ENCODE peak calls at places on chromosomes 3 and 15, in ten cellular contexts. C is cardiac muscle cell; K is heart left ventricle; F is effector memory CD4-positive, alpha-beta T cell; P is tibial nerve; M is CD4-positive, CD25-positive, alpha-beta regulatory T cell; I is left lung; G is fibroblast of lung; V is A549; U is left ventricle myocardium inferior. O is an unnamed sample.

GRCh38 chr3:8608791-8609171 is 35.8 kb downstream of the SSUH2 start:
- DNase-seq in U (no peak), V (no peak), P (no peak), F (no peak), I (no peak), C (no peak), G (no peak), K (no peak), M (no peak), O (no peak)

GRCh38 chr3:65483475-65483874 is 555.2 kb downstream of the MAGI1 start:
- DNase-seq in F (no peak), C (peak; percentile 82), P (peak; percentile 28), V (no peak), K (peak; percentile 83), M (no peak), G (peak; percentile 8), I (no peak), U (peak; percentile 74), O (no peak)

GRCh38 chr15:39966521-39966920 is 32.6 kb downstream of the EIF2AK4 start:
- DNase-seq in U (no peak), C (no peak), F (no peak), M (no peak), G (no peak), P (no peak), V (no peak), I (no peak), K (no peak), O (no peak)

GRCh38 chr3:130258532-130258952 is 86.9 kb upstream of the COL6A5 start:
- DNase-seq in V (no peak), G (peak; percentile 56), F (no peak), C (no peak), I (no peak), P (peak; percentile 9), U (peak; percentile 38), M (no peak), K (peak; percentile 25), O (no peak)

GRCh38 chr15:37520882-37521281 is 413.6 kb upstream of the TMCO5A start:
- DNase-seq in K (no peak), M (no peak), I (no peak), C (no peak), G (no peak), F (no peak), P (no peak), U (no peak), V (no peak), O (no peak)

GRCh38 chr3:18987862-18988447 is 160.4 kb upstream of the KCNH8 start:
- DNase-seq in G (no peak), F (no peak), I (no peak), C (no peak), K (no peak), P (no peak), M (no peak), U (no peak), V (no peak), O (no peak)

GRCh38 chr3:35739964-35740527 is 100.7 kb downstream of the ARPP21 start:
- DNase-seq in I (no peak), U (no peak), P (no peak), V (no peak), F (no peak), C (no peak), G (no peak), K (no peak), M (no peak), O (no peak)

GRCh38 chr15:85689729-85690128 is 105.0 kb downstream of the KLHL25 start:
- DNase-seq in K (peak; percentile 50), I (no peak), P (peak; percentile 52), M (peak; percentile 68), U (no peak), G (peak; percentile 73), F (peak; percentile 35), C (no peak), V (no peak), O (peak; percentile 51)

GRCh38 chr15:76158815-76159214 is 99.0 kb downstream of the TMEM266 start:
- DNase-seq in P (no peak), F (no peak), V (no peak), C (no peak), K (no peak), G (no peak), M (no peak), U (no peak), I (peak; percentile 32), O (no peak)

GRCh38 chr15:76158250-76158649 is 98.5 kb downstream of the TMEM266 start:
- DNase-seq in P (no peak), K (no peak), G (no peak), I (peak; percentile 35), M (no peak), U (no peak), C (no peak), F (no peak), V (no peak), O (no peak)

GRCh38 chr15:76161153-76162049 is 101.6 kb downstream of the TMEM266 start:
- DNase-seq in U (no peak), G (peak; percentile 24), C (no peak), V (no peak), P (no peak), F (no peak), I (peak; percentile 52), M (no peak), K (no peak), O (no peak)

GRCh38 chr15:76160426-76161152 is 100.8 kb downstream of the TMEM266 start:
- DNase-seq in M (no peak), C (no peak), G (no peak), I (peak; percentile 55), F (no peak), U (peak; percentile 53), P (no peak), K (peak; percentile 54), V (no peak), O (no peak)

DNA sequence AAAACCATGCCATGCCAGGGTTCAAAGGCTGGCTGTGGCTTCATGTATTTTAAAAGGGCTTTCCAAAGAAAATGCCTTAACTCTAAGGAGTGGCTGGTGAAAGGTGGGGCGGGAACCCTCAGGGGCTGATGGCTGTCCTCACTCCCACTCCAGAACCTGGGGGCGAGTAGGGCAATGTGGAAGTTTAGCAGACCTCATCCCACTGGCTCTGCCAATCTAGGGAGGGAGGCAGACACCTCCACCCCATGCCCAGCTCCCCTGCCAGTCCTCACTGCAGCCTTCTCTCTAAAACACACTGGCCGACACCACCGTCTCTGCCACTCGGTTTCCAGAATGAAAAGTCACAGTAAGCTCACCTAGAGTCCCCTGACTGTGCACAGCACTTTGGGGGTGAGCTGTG is 99.5 kb downstream of the TMEM266 start:
- DNase-seq in U (no peak), P (no peak), C (no peak), M (no peak), G (no peak), K (no peak), F (no peak), V (no peak), I (peak; percentile 18), O (no peak)
- H3K27ac ChIP-seq in U (no peak overlapping the region), P (no peak overlapping the region), C (no peak overlapping the region), M (no peak overlapping the region), G (no peak overlapping the region), K (no peak overlapping the region), F (no peak overlapping the region), V (no peak overlapping the region), I (no peak overlapping the region), O (no peak overlapping the region)

GRCh38 chr15:89122532-89123525 is 34.6 kb downstream of the ABHD2 start:
- DNase-seq in C (no peak), F (no peak), G (no peak), U (no peak), V (no peak), M (no peak), P (no peak), I (no peak), K (no peak), O (no peak)

GRCh38 chr15:89127054-89127702 is 38.9 kb downstream of the ABHD2 start:
- DNase-seq in F (no peak), G (no peak), M (no peak), P (no peak), K (no peak), U (no peak), I (no peak), C (no peak), V (no peak), O (no peak)

GRCh38 chr15:89121414-89121813 is 33.2 kb downstream of the ABHD2 start:
- DNase-seq in F (no peak), I (no peak), K (no peak), C (no peak), U (no peak), V (no peak), P (no peak), G (no peak), M (no peak), O (no peak)

GRCh38 chr15:89128320-89129122 is 40.3 kb downstream of the ABHD2 start:
- DNase-seq in U (no peak), K (no peak), M (no peak), G (no peak), P (no peak), F (no peak), V (no peak), C (no peak), I (no peak), O (no peak)

DNA sequence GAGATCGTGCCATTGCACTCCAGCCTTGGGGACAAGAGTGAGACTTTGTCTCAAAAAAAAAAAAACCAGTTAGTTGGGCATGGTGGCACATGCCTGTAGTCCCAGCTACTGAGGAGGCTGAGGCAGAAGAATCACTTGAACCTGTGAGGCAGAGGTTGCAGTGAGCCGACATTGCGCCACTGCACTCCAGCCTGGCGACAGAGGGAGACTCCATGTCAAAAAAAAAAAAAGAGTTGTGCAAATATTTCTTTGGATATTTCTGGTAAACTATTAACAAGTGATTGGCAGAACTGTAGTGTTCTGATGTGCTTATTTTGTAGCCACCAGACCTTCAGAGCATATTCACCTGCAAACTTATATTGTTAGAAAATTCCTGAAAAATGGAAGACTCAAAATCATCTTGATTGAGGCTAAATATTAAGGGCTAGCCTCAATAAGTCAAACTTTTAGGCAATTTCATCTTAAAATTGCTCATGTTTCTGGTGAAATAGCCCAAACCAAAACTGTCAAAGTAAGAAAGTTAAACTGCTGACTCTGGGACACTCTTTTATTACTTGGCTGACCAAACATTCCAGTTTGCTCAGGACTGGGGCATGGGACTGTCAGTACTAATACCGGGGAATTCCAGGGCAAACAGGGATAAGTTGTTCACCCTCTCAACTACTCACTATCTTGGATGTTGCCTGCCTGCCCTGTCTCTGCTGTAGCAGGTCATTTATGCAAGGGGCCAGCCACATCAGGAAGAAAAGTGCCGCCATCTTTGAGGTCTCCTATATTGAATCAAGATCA is 37.0 kb downstream of the ABHD2 start:
- DNase-seq in G (no peak), V (no peak), F (no peak), M (no peak), I (no peak), C (no peak), K (no peak), U (no peak), P (no peak), O (no peak)
- H3K4me1 ChIP-seq in G (no peaks in the 10 kb centered on the region), V (peaks cover 89% of the 10 kb centered on the region), F (no peaks in the 10 kb centered on the region), M (no peaks in the 10 kb centered on the region), I (no peaks in the 10 kb centered on the region), C (peaks cover 3% of the 10 kb centered on the region), K (peaks cover 15% of the 10 kb centered on the region), U (peaks cover 96% of the 10 kb centered on the region), P (no peaks in the 10 kb centered on the region), O (peaks cover 6% of the 10 kb centered on the region)

GRCh38 chr3:112774293-112774926 is 72.3 kb downstream of the CD200R1L start:
- DNase-seq in I (no peak), V (peak; percentile 48), F (no peak), P (no peak), M (peak; percentile 13), G (peak; percentile 82), U (no peak), K (no peak), C (no peak), O (no peak)
- H3K4me3 ChIP-seq in I (no peak overlapping the region), V (no peak overlapping the region), F (no peak overlapping the region), P (no peak overlapping the region), M (peak overlapping the region; percentile 58), G (no peak overlapping the region), U (no peak overlapping the region), K (no peak overlapping the region), C (no peak overlapping the region), O (no peak overlapping the region)

GRCh38 chr15:76905013-76905839 is at the start of gene SCAPER:
- DNase-seq in C (peak; percentile 95), F (peak; percentile 83), K (peak; percentile 95), V (peak; percentile 91), P (peak; percentile 85), G (peak; percentile 83), M (peak; percentile 87), I (peak; percentile 100), U (peak; percentile 95), O (peak; percentile 90)
- H3K27ac ChIP-seq in C (peak within 1 kb of the TSS; percentile 91), F (peak within 1 kb of the TSS; percentile 80), K (peak within 1 kb of the TSS; percentile 89), V (peak within 1 kb of the TSS; percentile 78), P (peak within 1 kb of the TSS; percentile 94), G (peak within 1 kb of the TSS; percentile 67), M (peak within 1 kb of the TSS; percentile 76), I (peak within 1 kb of the TSS; percentile 87), U (peak within 1 kb of the TSS; percentile 92), O (peak within 1 kb of the TSS; percentile 60)